ENCODE peak calls at places on chromosomes 2 and 18, in nine cellular contexts. Y, A, K, Q, V, R, P, O and B are unnamed samples.

GRCh38 chr2:105853354-105854088 is 108.8 kb downstream of the NCK2 start:
- DNase-seq in Y (no peak), A (no peak), K (no peak), Q (peak), V (no peak), R (no peak), P (peak), O (no peak), B (no peak)

GRCh38 chr2:70939001-70939846 is 3.5 kb downstream of the ATP6V1B1 start:
- DNase-seq in Y (no peak), A (no peak), K (no peak), Q (no peak), V (no peak), R (no peak), P (peak), O (no peak), B (no peak)

GRCh38 chr2:170339324-170339723 is 161.4 kb downstream of the MYO3B start:
- DNase-seq in Y (no peak), A (no peak), K (no peak), Q (no peak), V (no peak), R (no peak), P (peak), O (no peak), B (no peak)

GRCh38 chr2:1841903-1842791 is 97.8 kb upstream of the PXDN start:
- DNase-seq in Y (no peak), A (no peak), K (no peak), Q (no peak), V (no peak), R (no peak), P (peak), O (no peak), B (no peak)

GRCh38 chr18:27583021-27583420 is 397.9 kb upstream of the CHST9 start:
- DNase-seq in Y (no peak), A (no peak), K (no peak), Q (no peak), V (peak), R (no peak), P (no peak), O (no peak), B (no peak)

GRCh38 chr2:45771251-45771650 is 119.8 kb downstream of the PRKCE start:
- DNase-seq in Y (no peak), A (no peak), K (no peak), Q (no peak), V (no peak), R (peak), P (peak), O (peak), B (peak)

GRCh38 chr2:172680595-172681176 is 55.0 kb upstream of the RAPGEF4 start:
- DNase-seq in Y (no peak), A (no peak), K (no peak), Q (no peak), V (no peak), R (no peak), P (no peak), O (no peak), B (no peak)

GRCh38 chr2:10931710-10932255 is 20.0 kb downstream of the KCNF1 start:
- DNase-seq in Y (peak), A (no peak), K (no peak), Q (no peak), V (peak), R (peak), P (no peak), O (no peak), B (no peak)

GRCh38 chr2:69958480-69958879 is 3.0 kb downstream of the ASPRV1 start:
- DNase-seq in Y (no peak), A (no peak), K (no peak), Q (no peak), V (no peak), R (no peak), P (no peak), O (no peak), B (no peak)

GRCh38 chr2:238854699-238855111 is 6.8 kb downstream of the TWIST2 start:
- DNase-seq in Y (no peak), A (no peak), K (no peak), Q (no peak), V (no peak), R (no peak), P (no peak), O (no peak), B (no peak)